ENCODE peak calls at places on chromosomes 3 and 15, in five cellular contexts. J is K562, W is HepG2, O is GM12878, S is H1. N is an unnamed sample.
A peak's percentile ranks its signal among the peaks of the same experiment; 100 is the strongest.

GRCh38 chr3:23170306-23170705 is 32.8 kb upstream of the UBE2E2 start:
- DNase-seq in J (no peak), W (no peak), O (no peak), S (no peak), N (no peak)

GRCh38 chr3:193190387-193190786 is 50.6 kb upstream of the PLAAT1 start:
- DNase-seq in J (peak; percentile 12), W (peak; percentile 23), O (no peak), S (peak; percentile 60), N (peak; percentile 19)

GRCh38 chr3:73448041-73448440 is 176.7 kb downstream of the PDZRN3 start:
- DNase-seq in J (no peak), W (no peak), O (no peak), S (no peak), N (no peak)

GRCh38 chr3:194632211-194632982 is 822 bp downstream of the TMEM44 start:
- DNase-seq in J (no peak), W (no peak), O (no peak), S (no peak), N (no peak)

GRCh38 chr3:88033806-88034205 is 25.0 kb downstream of the CGGBP1 start:
- DNase-seq in J (no peak), W (no peak), O (no peak), S (no peak), N (no peak)

GRCh38 chr3:11713171-11713570 is 69.5 kb upstream of the VGLL4 start:
- DNase-seq in J (no peak), W (no peak), O (no peak), S (no peak), N (no peak)

GRCh38 chr3:107315136-107315535 is 62.1 kb upstream of the CCDC54 start:
- DNase-seq in J (no peak), W (no peak), O (no peak), S (no peak), N (no peak)

GRCh38 chr15:68224108-68224507 is 5.4 kb downstream of the CLN6 start:
- DNase-seq in J (no peak), W (no peak), O (no peak), S (no peak), N (no peak)

GRCh38 chr3:18951333-18951732 is 197.0 kb upstream of the KCNH8 start:
- DNase-seq in J (no peak), W (no peak), O (no peak), S (no peak), N (no peak)

GRCh38 chr3:115100806-115101205 is 46.3 kb downstream of the ZBTB20 start:
- DNase-seq in J (no peak), W (no peak), O (no peak), S (no peak), N (no peak)

GRCh38 chr15:90529369-90530249 is at the start of gene CRTC3:
- DNase-seq in J (peak; percentile 93), W (no peak), O (no peak), S (no peak), N (no peak)

GRCh38 chr3:12916159-12916558 is 74.8 kb upstream of the RPL32 start:
- DNase-seq in J (no peak), W (no peak), O (no peak), S (no peak), N (no peak)

GRCh38 chr3:106421928-106422327 is 553.1 kb upstream of the CBLB start:
- DNase-seq in J (no peak), W (no peak), O (no peak), S (no peak), N (no peak)

GRCh38 chr3:25585361-25586166 is 79.1 kb downstream of the TOP2B start:
- DNase-seq in J (no peak), W (no peak), O (no peak), S (no peak), N (no peak)

GRCh38 chr3:128328546-128329458 is 137.9 kb downstream of the DNAJB8 start:
- DNase-seq in J (no peak), W (no peak), O (no peak), S (no peak), N (no peak)

GRCh38 chr15:70344666-70345065 is 246.9 kb upstream of the TLE3 start:
- DNase-seq in J (no peak), W (no peak), O (no peak), S (no peak), N (no peak)

GRCh38 chr15:68774120-68774519 is 46.6 kb downstream of the ANP32A start:
- DNase-seq in J (no peak), W (no peak), O (no peak), S (no peak), N (no peak)

GRCh38 chr15:74727727-74728126 is 2.4 kb upstream of the CYP1A1 start:
- DNase-seq in J (no peak), W (no peak), O (no peak), S (no peak), N (no peak)

GRCh38 chr3:125032100-125032643 is 23.6 kb downstream of the HEG1 start:
- DNase-seq in J (no peak), W (peak; percentile 70), O (no peak), S (no peak), N (no peak)

GRCh38 chr3:51938780-51939425 is 2.8 kb downstream of the RRP9 start:
- DNase-seq in J (no peak), W (no peak), O (no peak), S (no peak), N (no peak)

GRCh38 chr3:38843898-38844297 is 27.9 kb upstream of the SCN10A start:
- DNase-seq in J (no peak), W (peak; percentile 34), O (no peak), S (no peak), N (peak; percentile 60)

GRCh38 chr15:80953953-80954778 is 35.5 kb downstream of the MESD start:
- DNase-seq in J (no peak), W (peak; percentile 79), O (no peak), S (peak; percentile 51), N (no peak)

GRCh38 chr15:80958818-80959495 is 30.7 kb downstream of the MESD start:
- DNase-seq in J (no peak), W (no peak), O (no peak), S (no peak), N (no peak)

GRCh38 chr15:80957556-80957955 is 32.1 kb downstream of the MESD start:
- DNase-seq in J (no peak), W (no peak), O (no peak), S (no peak), N (no peak)

GRCh38 chr15:80953001-80953952 is 36.3 kb downstream of the MESD start:
- DNase-seq in J (no peak), W (no peak), O (no peak), S (no peak), N (no peak)

GRCh38 chr15:80957976-80958375 is 31.6 kb downstream of the MESD start:
- DNase-seq in J (no peak), W (no peak), O (no peak), S (no peak), N (no peak)
- TF ChIP-seq SIN3A in J (no peak), W (no peak), O (no peak), S (no peak), N (no peak)

DNA sequence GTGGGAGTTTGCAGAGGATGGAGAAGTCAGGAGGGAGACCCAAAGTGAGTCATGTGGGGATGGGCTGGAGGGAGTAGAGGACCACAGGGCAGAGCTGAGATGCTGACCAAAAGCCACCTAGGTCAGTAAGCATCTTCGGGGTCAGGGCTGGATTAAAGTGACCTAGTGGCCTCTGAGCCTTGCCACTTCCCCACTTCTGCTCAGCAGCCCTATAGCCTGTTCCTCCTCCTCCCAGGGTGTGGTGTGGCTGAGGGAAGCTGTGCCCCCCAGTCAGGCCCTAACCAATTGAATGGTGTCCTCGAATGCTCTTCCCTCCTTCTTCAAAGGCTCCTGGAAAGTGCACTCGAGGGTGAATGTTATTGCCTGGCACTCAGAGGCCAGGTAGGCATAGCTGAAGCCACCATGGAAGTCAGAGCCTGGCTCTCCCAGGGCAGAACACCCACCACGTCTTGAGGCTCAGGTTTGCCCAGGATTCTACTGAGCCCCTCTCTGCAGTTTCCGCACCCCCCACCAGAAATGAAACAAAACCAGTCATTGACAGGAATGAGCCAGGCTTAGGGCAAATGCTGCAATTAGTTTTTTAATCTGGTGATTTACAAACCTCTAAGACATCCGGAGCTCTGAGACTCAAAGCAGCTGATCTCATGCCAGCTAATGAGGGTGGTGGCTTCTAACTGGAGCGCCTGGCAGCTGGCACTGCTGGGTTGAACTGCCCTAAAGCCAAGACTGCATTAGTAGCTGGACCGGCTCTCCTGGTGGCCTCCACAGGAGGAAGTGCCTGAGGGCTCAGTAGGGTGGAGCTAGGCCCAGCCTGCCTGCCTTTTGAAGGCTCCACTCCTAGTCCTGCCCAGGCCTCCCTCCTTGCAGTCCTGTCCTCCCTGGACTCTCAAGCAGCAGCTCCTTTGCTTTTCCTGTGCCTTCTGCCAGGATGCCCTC is 25.9 kb upstream of the VIPR1 start:
- DNase-seq in J (no peak), W (no peak), O (no peak), S (no peak), N (no peak)
- TF ChIP-seq ATF3 in J (no peak), W (no peak), O (no peak), S (no peak), N (no peak)

GRCh38 chr3:17156864-17157263 is 272.1 kb downstream of the PLCL2 start:
- DNase-seq in J (no peak), W (no peak), O (no peak), S (no peak), N (no peak)

GRCh38 chr3:17160597-17160996 is 275.8 kb downstream of the PLCL2 start:
- DNase-seq in J (no peak), W (no peak), O (no peak), S (no peak), N (no peak)

GRCh38 chr3:17157713-17158112 is 273.0 kb downstream of the PLCL2 start:
- DNase-seq in J (no peak), W (no peak), O (no peak), S (no peak), N (no peak)

GRCh38 chr3:17162116-17162515 is 277.4 kb downstream of the PLCL2 start:
- DNase-seq in J (no peak), W (no peak), O (no peak), S (no peak), N (no peak)

DNA sequence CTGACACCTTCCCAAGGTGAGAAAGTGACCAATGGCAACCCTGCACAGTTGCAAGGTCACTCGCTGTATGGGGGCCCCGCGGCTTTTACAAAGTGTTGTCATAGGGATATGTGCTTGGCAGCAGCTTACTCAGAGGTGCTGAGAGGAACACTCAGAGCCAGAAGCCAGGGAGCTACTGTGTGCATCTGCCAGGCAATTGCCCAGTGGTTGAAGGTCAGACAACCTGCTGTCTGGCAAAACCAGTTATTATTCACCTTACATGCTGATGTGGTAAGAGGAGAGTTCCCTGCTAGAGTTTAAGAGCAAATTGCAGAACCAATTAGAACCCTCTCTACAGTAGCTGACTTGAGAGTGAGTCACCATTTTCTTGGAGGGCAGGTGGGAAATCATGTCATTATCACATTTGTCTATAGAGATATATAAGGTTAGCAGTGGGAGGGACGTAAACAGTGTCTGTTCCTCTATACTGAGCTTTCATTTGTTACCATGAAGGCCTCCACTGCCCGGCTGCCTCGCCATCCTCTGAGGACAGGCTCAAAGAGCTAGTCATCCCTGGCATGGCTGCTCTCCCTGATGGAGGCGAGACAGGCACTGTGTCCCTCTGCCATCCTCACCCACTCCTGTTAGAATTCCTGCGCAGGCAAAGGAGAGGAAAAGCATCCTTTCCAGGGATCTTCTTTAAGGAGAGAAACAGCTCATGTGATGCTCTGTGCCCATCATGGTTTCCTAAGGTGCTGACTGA is 274.4 kb downstream of the PLCL2 start:
- DNase-seq in J (no peak), W (no peak), O (no peak), S (no peak), N (no peak)
- TF ChIP-seq SP1 in J (no peak), W (no peak), O (no peak), S (no peak), N (no peak)

DNA sequence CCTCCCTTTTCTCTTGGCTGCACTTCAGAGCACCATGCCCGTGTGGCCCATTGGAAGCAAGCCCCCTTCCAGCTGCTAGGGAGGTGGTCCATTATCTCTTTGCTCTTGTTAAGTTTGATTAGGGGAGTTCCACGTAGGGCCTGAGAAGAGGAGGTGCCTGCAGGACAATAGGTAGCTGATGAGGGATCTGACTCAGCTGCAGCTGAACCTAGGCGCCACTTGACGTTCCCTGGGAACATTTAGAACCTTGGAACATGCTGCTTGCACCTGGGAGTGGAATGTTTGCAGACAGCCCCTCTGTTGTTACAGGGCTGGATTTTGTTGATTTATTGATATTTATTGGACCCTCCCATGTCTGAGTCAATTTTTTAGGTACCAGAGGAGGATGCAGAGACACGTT is 4.7 kb downstream of the SMAD3 start:
- DNase-seq in J (no peak), W (no peak), O (no peak), S (no peak), N (no peak)
- TF ChIP-seq SIN3A in J (no peak), W (no peak), O (no peak), S (no peak), N (no peak)